ENCODE peak calls at places on chromosomes 12 and 14, in six cellular contexts. One of them, this sample, is unnamed.

GRCh38 chr14:87108726-87109125 is 884.3 kb downstream of the GALC start:
- DNase-seq in H9: no peak
- DNase-seq in mesenchymal stem cell: peak; percentile 56
- DNase-seq in trophoblast cell: no peak
- DNase-seq in H1: no peak
- DNase-seq in neuronal stem cell: no peak
- DNase-seq in this sample: peak; percentile 84

GRCh38 chr12:48084841-48085460 is 20.9 kb downstream of the SENP1 start:
- DNase-seq in trophoblast cell: no peak
- DNase-seq in H1: no peak
- DNase-seq in neuronal stem cell: no peak
- DNase-seq in H9: no peak
- DNase-seq in mesenchymal stem cell: no peak
- DNase-seq in this sample: no peak

GRCh38 chr12:122946690-122947271 is 19.5 kb downstream of the ABCB9 start:
- DNase-seq in H1: no peak
- DNase-seq in trophoblast cell: peak; percentile 98
- DNase-seq in H9: no peak
- DNase-seq in neuronal stem cell: no peak
- DNase-seq in mesenchymal stem cell: peak; percentile 100
- DNase-seq in this sample: peak; percentile 100

GRCh38 chr14:36852853-36853634 is 191.4 kb downstream of the PAX9 start:
- DNase-seq in H1: no peak
- DNase-seq in trophoblast cell: no peak
- DNase-seq in neuronal stem cell: no peak
- DNase-seq in H9: no peak
- DNase-seq in mesenchymal stem cell: peak; percentile 60
- DNase-seq in this sample: no peak

GRCh38 chr12:78241472-78241871 is 410.8 kb downstream of the NAV3 start:
- DNase-seq in H9: no peak
- DNase-seq in H1: no peak
- DNase-seq in trophoblast cell: no peak
- DNase-seq in mesenchymal stem cell: no peak
- DNase-seq in neuronal stem cell: no peak
- DNase-seq in this sample: no peak

GRCh38 chr12:111359231-111359913 is 9.5 kb downstream of the PHETA1 start:
- DNase-seq in neuronal stem cell: no peak
- DNase-seq in H9: no peak
- DNase-seq in mesenchymal stem cell: peak; percentile 5
- DNase-seq in trophoblast cell: peak; percentile 13
- DNase-seq in H1: no peak
- DNase-seq in this sample: no peak

GRCh38 chr12:85448031-85448430 is 168.0 kb downstream of the ALX1 start:
- DNase-seq in H9: no peak
- DNase-seq in trophoblast cell: no peak
- DNase-seq in H1: no peak
- DNase-seq in mesenchymal stem cell: no peak
- DNase-seq in neuronal stem cell: no peak
- DNase-seq in this sample: no peak

GRCh38 chr12:46177842-46178608 is 90.8 kb downstream of the SLC38A1 start:
- DNase-seq in mesenchymal stem cell: no peak
- DNase-seq in H1: no peak
- DNase-seq in trophoblast cell: no peak
- DNase-seq in neuronal stem cell: no peak
- DNase-seq in H9: no peak
- DNase-seq in this sample: no peak

GRCh38 chr14:106491851-106492250 is 965.5 kb downstream of the TMEM121 start:
- DNase-seq in H9: no peak
- DNase-seq in H1: no peak
- DNase-seq in mesenchymal stem cell: no peak
- DNase-seq in trophoblast cell: peak; percentile 39
- DNase-seq in neuronal stem cell: no peak
- DNase-seq in this sample: no peak

GRCh38 chr12:77392467-77392866 is 327.1 kb upstream of the E2F7 start:
- DNase-seq in H1: no peak
- DNase-seq in mesenchymal stem cell: no peak
- DNase-seq in H9: no peak
- DNase-seq in trophoblast cell: no peak
- DNase-seq in neuronal stem cell: no peak
- DNase-seq in this sample: no peak

GRCh38 chr12:50055831-50056628 is 1.4 kb upstream of the ASIC1 start:
- DNase-seq in H9: peak; percentile 81
- DNase-seq in trophoblast cell: peak; percentile 48
- DNase-seq in neuronal stem cell: no peak
- DNase-seq in mesenchymal stem cell: peak; percentile 64
- DNase-seq in H1: no peak
- DNase-seq in this sample: peak; percentile 46

DNA sequence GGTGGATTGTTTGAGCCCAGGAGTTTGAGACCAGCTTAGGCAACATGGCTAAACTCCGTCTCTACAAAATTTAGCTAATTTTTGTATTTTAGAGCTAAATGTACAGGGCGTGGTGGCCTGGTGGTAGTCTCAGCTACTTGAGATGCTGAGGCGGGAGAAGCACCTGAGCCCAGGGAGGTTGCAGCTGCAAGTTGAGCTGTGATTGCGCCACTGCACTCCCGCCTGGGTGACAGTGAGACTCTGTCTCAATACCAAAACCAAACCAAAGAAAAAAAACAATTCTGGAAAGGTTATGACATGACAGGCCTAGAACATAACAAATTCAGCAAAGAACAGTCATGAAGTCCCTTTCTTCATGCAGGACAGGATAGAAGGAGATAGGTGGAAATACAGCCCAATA is 25.7 kb downstream of the WDR89 start:
- DNase-seq in H9: no peak
- DNase-seq in mesenchymal stem cell: peak; percentile 23
- DNase-seq in trophoblast cell: peak; percentile 55
- DNase-seq in H1: no peak
- DNase-seq in neuronal stem cell: no peak
- DNase-seq in this sample: no peak
- H3K14ac ChIP-seq in H9: no peak overlapping the region
- H3K14ac ChIP-seq in mesenchymal stem cell: no peak overlapping the region
- H3K14ac ChIP-seq in trophoblast cell: no peak overlapping the region
- H3K14ac ChIP-seq in H1: no peak overlapping the region
- H3K14ac ChIP-seq in neuronal stem cell: no peak overlapping the region
- H3K14ac ChIP-seq in this sample: no peak overlapping the region

GRCh38 chr12:7605900-7606465 is 59.7 kb downstream of the APOBEC1 start:
- DNase-seq in H1: no peak
- DNase-seq in H9: no peak
- DNase-seq in neuronal stem cell: no peak
- DNase-seq in mesenchymal stem cell: no peak
- DNase-seq in trophoblast cell: no peak
- DNase-seq in this sample: no peak
- H3K14ac ChIP-seq in H1: no peak overlapping the region
- H3K14ac ChIP-seq in H9: no peak overlapping the region
- H3K14ac ChIP-seq in neuronal stem cell: no peak overlapping the region
- H3K14ac ChIP-seq in mesenchymal stem cell: no peak overlapping the region
- H3K14ac ChIP-seq in trophoblast cell: no peak overlapping the region
- H3K14ac ChIP-seq in this sample: no peak overlapping the region

DNA sequence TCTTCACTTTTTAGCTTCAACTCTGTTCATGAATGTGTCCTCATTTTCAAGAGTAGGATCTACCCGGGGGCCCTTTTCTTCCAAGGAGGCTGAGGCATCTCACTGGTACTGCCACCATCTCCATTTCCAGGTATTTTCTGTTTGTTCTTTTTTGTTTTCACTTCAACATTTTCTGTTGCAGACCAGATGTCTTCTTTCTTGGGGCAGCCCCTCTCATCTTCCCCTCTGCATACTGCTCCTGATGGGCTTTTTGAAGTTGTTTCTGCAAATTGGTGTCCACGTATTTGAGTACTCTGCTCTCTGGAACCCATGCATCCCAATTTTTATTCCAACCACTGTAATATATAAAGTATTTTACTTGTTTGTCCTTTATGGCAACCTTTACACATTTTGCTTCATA is 66.5 kb downstream of the LRP6 start:
- DNase-seq in trophoblast cell: no peak
- DNase-seq in mesenchymal stem cell: no peak
- DNase-seq in H1: no peak
- DNase-seq in H9: no peak
- DNase-seq in neuronal stem cell: no peak
- DNase-seq in this sample: no peak
- H3K14ac ChIP-seq in trophoblast cell: no peak overlapping the region
- H3K14ac ChIP-seq in mesenchymal stem cell: no peak overlapping the region
- H3K14ac ChIP-seq in H1: no peak overlapping the region
- H3K14ac ChIP-seq in H9: no peak overlapping the region
- H3K14ac ChIP-seq in neuronal stem cell: no peak overlapping the region
- H3K14ac ChIP-seq in this sample: no peak overlapping the region

GRCh38 chr12:30784508-30784907 is 29.8 kb upstream of the CAPRIN2 start:
- DNase-seq in trophoblast cell: no peak
- DNase-seq in H9: no peak
- DNase-seq in neuronal stem cell: no peak
- DNase-seq in H1: no peak
- DNase-seq in mesenchymal stem cell: no peak
- DNase-seq in this sample: no peak

GRCh38 chr12:30785630-30786029 is 30.9 kb upstream of the CAPRIN2 start:
- DNase-seq in mesenchymal stem cell: no peak
- DNase-seq in neuronal stem cell: no peak
- DNase-seq in trophoblast cell: no peak
- DNase-seq in H9: no peak
- DNase-seq in H1: no peak
- DNase-seq in this sample: no peak

GRCh38 chr12:30779578-30779977 is 24.8 kb upstream of the CAPRIN2 start:
- DNase-seq in H9: no peak
- DNase-seq in H1: no peak
- DNase-seq in trophoblast cell: no peak
- DNase-seq in mesenchymal stem cell: no peak
- DNase-seq in neuronal stem cell: no peak
- DNase-seq in this sample: no peak

GRCh38 chr12:30783946-30784345 is 29.2 kb upstream of the CAPRIN2 start:
- DNase-seq in neuronal stem cell: no peak
- DNase-seq in trophoblast cell: no peak
- DNase-seq in H9: no peak
- DNase-seq in H1: no peak
- DNase-seq in mesenchymal stem cell: no peak
- DNase-seq in this sample: no peak

DNA sequence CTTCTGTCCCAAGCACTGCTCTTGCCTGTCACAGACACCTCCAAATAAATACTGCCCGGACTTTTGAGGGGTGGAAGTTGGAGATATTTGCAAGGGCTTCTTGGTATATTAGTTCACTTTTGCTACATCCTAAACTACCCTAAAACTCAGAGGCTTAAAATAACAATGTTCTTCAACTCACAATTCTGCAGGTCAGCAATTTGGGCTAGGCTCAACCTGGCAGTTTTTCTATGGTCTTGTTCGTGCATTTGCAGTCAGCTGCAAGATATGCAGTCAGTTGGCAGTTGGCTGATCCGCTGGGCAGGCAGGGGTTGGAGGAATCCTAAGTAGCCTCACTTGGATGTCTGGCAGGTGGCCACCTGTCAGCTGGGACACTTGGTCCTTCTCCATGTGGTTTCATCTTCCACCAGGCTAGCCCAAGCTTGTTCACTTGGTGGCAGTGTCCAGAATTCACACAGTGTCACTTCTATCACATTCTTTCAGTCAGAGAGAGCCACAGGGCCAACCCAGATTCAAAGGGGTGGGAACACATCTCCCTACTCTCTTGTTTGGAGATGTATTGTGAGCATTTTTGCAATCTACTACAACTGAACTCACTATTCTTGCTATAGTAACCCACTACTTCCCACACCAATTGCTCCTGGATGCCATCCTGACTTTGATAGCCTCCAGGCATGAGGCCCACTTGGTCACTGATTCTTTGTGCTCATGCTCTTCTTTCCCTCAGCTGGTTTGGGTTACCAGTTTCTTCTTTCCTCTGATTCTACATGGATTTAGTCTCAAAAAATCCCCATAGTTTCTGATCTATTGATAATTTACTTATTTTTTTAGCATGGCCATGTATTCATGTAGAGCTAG is 27.8 kb upstream of the CAPRIN2 start:
- DNase-seq in trophoblast cell: no peak
- DNase-seq in mesenchymal stem cell: no peak
- DNase-seq in neuronal stem cell: no peak
- DNase-seq in H1: no peak
- DNase-seq in H9: no peak
- DNase-seq in this sample: no peak
- H3K14ac ChIP-seq in trophoblast cell: no peak overlapping the region
- H3K14ac ChIP-seq in mesenchymal stem cell: no peak overlapping the region
- H3K14ac ChIP-seq in neuronal stem cell: no peak overlapping the region
- H3K14ac ChIP-seq in H1: no peak overlapping the region
- H3K14ac ChIP-seq in H9: no peak overlapping the region
- H3K14ac ChIP-seq in this sample: no peak overlapping the region

GRCh38 chr14:38257500-38257899 is 1.6 kb upstream of the CLEC14A start:
- DNase-seq in H1: no peak
- DNase-seq in trophoblast cell: peak; percentile 1
- DNase-seq in mesenchymal stem cell: peak; percentile 32
- DNase-seq in neuronal stem cell: no peak
- DNase-seq in H9: no peak
- DNase-seq in this sample: peak; percentile 45

GRCh38 chr14:38256358-38256840 is 506 bp upstream of the CLEC14A start:
- DNase-seq in H9: no peak
- DNase-seq in neuronal stem cell: no peak
- DNase-seq in mesenchymal stem cell: peak; percentile 86
- DNase-seq in trophoblast cell: no peak
- DNase-seq in H1: no peak
- DNase-seq in this sample: peak; percentile 54

GRCh38 chr14:38255673-38256357 is at the start of gene CLEC14A:
- DNase-seq in mesenchymal stem cell: no peak
- DNase-seq in neuronal stem cell: no peak
- DNase-seq in trophoblast cell: no peak
- DNase-seq in H1: peak; percentile 3
- DNase-seq in H9: peak; percentile 64
- DNase-seq in this sample: no peak

GRCh38 chr14:38262844-38263243 is 7.0 kb upstream of the CLEC14A start:
- DNase-seq in mesenchymal stem cell: no peak
- DNase-seq in trophoblast cell: no peak
- DNase-seq in neuronal stem cell: no peak
- DNase-seq in H1: no peak
- DNase-seq in H9: no peak
- DNase-seq in this sample: no peak

DNA sequence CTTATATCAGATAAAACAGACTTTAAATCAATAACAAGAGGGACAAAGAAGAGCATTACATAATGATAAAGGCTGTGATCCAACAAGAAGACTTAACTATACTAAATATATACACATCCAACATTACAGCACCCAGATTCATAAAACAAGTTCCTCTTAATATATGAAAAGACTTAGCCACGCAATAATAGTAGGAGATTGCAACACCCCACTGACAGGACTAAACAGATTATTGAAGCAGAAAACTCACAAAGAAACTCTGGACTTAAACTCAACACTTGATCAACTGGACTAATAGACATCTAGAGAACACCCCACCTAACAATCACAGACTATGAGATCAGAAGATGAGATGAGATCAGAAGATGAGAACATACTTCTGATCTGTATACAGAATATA is 5.7 kb upstream of the CLEC14A start:
- DNase-seq in neuronal stem cell: no peak
- DNase-seq in H9: no peak
- DNase-seq in mesenchymal stem cell: no peak
- DNase-seq in trophoblast cell: no peak
- DNase-seq in H1: no peak
- DNase-seq in this sample: no peak
- H3K14ac ChIP-seq in neuronal stem cell: no peak overlapping the region
- H3K14ac ChIP-seq in H9: no peak overlapping the region
- H3K14ac ChIP-seq in mesenchymal stem cell: no peak overlapping the region
- H3K14ac ChIP-seq in trophoblast cell: no peak overlapping the region
- H3K14ac ChIP-seq in H1: no peak overlapping the region
- H3K14ac ChIP-seq in this sample: no peak overlapping the region

GRCh38 chr12:63917477-63917862 is 73.0 kb downstream of the SRGAP1 start:
- DNase-seq in trophoblast cell: no peak
- DNase-seq in neuronal stem cell: no peak
- DNase-seq in H1: no peak
- DNase-seq in H9: no peak
- DNase-seq in mesenchymal stem cell: no peak
- DNase-seq in this sample: no peak
- H3K14ac ChIP-seq in trophoblast cell: no peak overlapping the region
- H3K14ac ChIP-seq in neuronal stem cell: no peak overlapping the region
- H3K14ac ChIP-seq in H1: no peak overlapping the region
- H3K14ac ChIP-seq in H9: no peak overlapping the region
- H3K14ac ChIP-seq in mesenchymal stem cell: no peak overlapping the region
- H3K14ac ChIP-seq in this sample: peak overlapping the region; percentile 93

GRCh38 chr14:74881425-74882102 is at the start of gene DLST:
- DNase-seq in H1: peak; percentile 63
- DNase-seq in mesenchymal stem cell: peak; percentile 90
- DNase-seq in trophoblast cell: peak; percentile 90
- DNase-seq in H9: peak; percentile 90
- DNase-seq in neuronal stem cell: peak; percentile 84
- DNase-seq in this sample: peak; percentile 84
- H3K14ac ChIP-seq in H1: no peak within 1 kb of the TSS
- H3K14ac ChIP-seq in mesenchymal stem cell: peak within 1 kb of the TSS; percentile 99
- H3K14ac ChIP-seq in trophoblast cell: peak within 1 kb of the TSS; percentile 90
- H3K14ac ChIP-seq in H9: peak within 1 kb of the TSS; percentile 21
- H3K14ac ChIP-seq in neuronal stem cell: peak within 1 kb of the TSS; percentile 86
- H3K14ac ChIP-seq in this sample: peak within 1 kb of the TSS; percentile 99

This sample was measured in IMR-90.